ENCODE peak calls at places on chromosome 12, in nine cellular contexts. U, V, B, F, L, Z, H, W and R are unnamed samples.

GRCh38 chr12:15982471-15982870 is 71.3 kb downstream of the DERA start:
- DNase-seq in U (no peak), V (no peak), B (no peak), F (peak; percentile 67), L (no peak), Z (no peak), H (peak; percentile 55), W (no peak), R (no peak)

GRCh38 chr12:117144599-117144998 is 45.4 kb upstream of the TESC start:
- DNase-seq in U (no peak), V (no peak), B (no peak), F (no peak), L (no peak), Z (no peak), H (no peak), W (no peak), R (no peak)

GRCh38 chr12:45388545-45388944 is 172.7 kb downstream of the ANO6 start:
- DNase-seq in U (peak; percentile 47), V (no peak), B (peak; percentile 32), F (peak; percentile 55), L (no peak), Z (no peak), H (no peak), W (no peak), R (no peak)

GRCh38 chr12:52120951-52121847 is 41.7 kb downstream of the SMIM41 start:
- DNase-seq in U (no peak), V (no peak), B (peak; percentile 30), F (peak; percentile 13), L (no peak), Z (no peak), H (no peak), W (no peak), R (no peak)

GRCh38 chr12:78970041-78970440 is 105.5 kb downstream of the SYT1 start:
- DNase-seq in U (no peak), V (no peak), B (no peak), F (peak; percentile 36), L (no peak), Z (no peak), H (no peak), W (no peak), R (no peak)

GRCh38 chr12:50504798-50505385 is at the start of gene DIP2B:
- DNase-seq in U (peak; percentile 91), V (peak; percentile 98), B (peak; percentile 97), F (peak; percentile 89), L (peak; percentile 97), Z (peak; percentile 94), H (peak; percentile 88), W (peak; percentile 94), R (peak; percentile 96)

GRCh38 chr12:128587918-128588317 is 235.8 kb downstream of the SLC15A4 start:
- DNase-seq in U (no peak), V (no peak), B (no peak), F (no peak), L (no peak), Z (no peak), H (no peak), W (no peak), R (no peak)

GRCh38 chr12:120856980-120857379 is 47.2 kb downstream of the SPPL3 start:
- DNase-seq in U (no peak), V (no peak), B (no peak), F (no peak), L (no peak), Z (no peak), H (peak; percentile 7), W (no peak), R (no peak)

GRCh38 chr12:94805749-94806148 is 155.4 kb upstream of the TMCC3 start:
- DNase-seq in U (peak; percentile 7), V (no peak), B (peak; percentile 19), F (peak; percentile 95), L (no peak), Z (no peak), H (no peak), W (no peak), R (no peak)

GRCh38 chr12:47964102-47964723 is 817 bp downstream of the TMEM106C start:
- DNase-seq in U (no peak), V (no peak), B (no peak), F (no peak), L (no peak), Z (no peak), H (no peak), W (no peak), R (peak; percentile 46)

GRCh38 chr12:12983420-12984035 is 16.5 kb downstream of the HEBP1 start:
- DNase-seq in U (no peak), V (no peak), B (peak; percentile 53), F (peak; percentile 68), L (no peak), Z (no peak), H (peak; percentile 50), W (no peak), R (no peak)